ENCODE peak calls at places on chromosomes 7 and 10, in four cellular contexts. One of them, this sample, is unnamed.

GRCh38 chr7:16353226-16353625 is 68.1 kb downstream of the CRPPA start:
- DNase-seq in Peyer's patch: no peak
- DNase-seq in coronary artery: no peak
- DNase-seq in stomach: no peak
- DNase-seq in this sample: no peak

GRCh38 chr7:5396542-5396941 is 27.1 kb downstream of the TNRC18 start:
- DNase-seq in coronary artery: no peak
- DNase-seq in stomach: peak
- DNase-seq in Peyer's patch: no peak
- DNase-seq in this sample: no peak

GRCh38 chr10:97570146-97570788 is 2.3 kb upstream of the ANKRD2 start:
- DNase-seq in Peyer's patch: no peak
- DNase-seq in coronary artery: no peak
- DNase-seq in stomach: no peak
- DNase-seq in this sample: no peak

GRCh38 chr10:34195364-34196057 is 619.6 kb downstream of the PARD3 start:
- DNase-seq in coronary artery: no peak
- DNase-seq in stomach: no peak
- DNase-seq in Peyer's patch: no peak
- DNase-seq in this sample: no peak

GRCh38 chr7:27405780-27406179 is 163.2 kb downstream of the EVX1 start:
- DNase-seq in Peyer's patch: no peak
- DNase-seq in coronary artery: no peak
- DNase-seq in stomach: no peak
- DNase-seq in this sample: no peak

GRCh38 chr10:1374901-1375804 is 319.0 kb downstream of the WDR37 start:
- DNase-seq in stomach: no peak
- DNase-seq in coronary artery: no peak
- DNase-seq in Peyer's patch: no peak
- DNase-seq in this sample: peak

GRCh38 chr10:97889461-97890265 is 40.0 kb downstream of the GOLGA7B start:
- DNase-seq in stomach: no peak
- DNase-seq in Peyer's patch: peak
- DNase-seq in coronary artery: no peak
- DNase-seq in this sample: no peak

GRCh38 chr7:6315786-6316185 is 43.4 kb upstream of the CYTH3 start:
- DNase-seq in Peyer's patch: no peak
- DNase-seq in coronary artery: no peak
- DNase-seq in stomach: no peak
- DNase-seq in this sample: no peak

GRCh38 chr10:10792681-10793080 is 225.0 kb upstream of the CELF2 start:
- DNase-seq in coronary artery: no peak
- DNase-seq in Peyer's patch: no peak
- DNase-seq in stomach: no peak
- DNase-seq in this sample: no peak

GRCh38 chr10:31630866-31631567 is 297.6 kb downstream of the ARHGAP12 start:
- DNase-seq in Peyer's patch: no peak
- DNase-seq in stomach: no peak
- DNase-seq in coronary artery: no peak
- DNase-seq in this sample: no peak

GRCh38 chr7:36132025-36132424 is 21.0 kb upstream of the EEPD1 start:
- DNase-seq in coronary artery: no peak
- DNase-seq in Peyer's patch: no peak
- DNase-seq in stomach: no peak
- DNase-seq in this sample: no peak

GRCh38 chr7:10973942-10974716 is 457 bp downstream of the PHF14 start:
- DNase-seq in Peyer's patch: no peak
- DNase-seq in coronary artery: peak
- DNase-seq in stomach: peak
- DNase-seq in this sample: no peak

GRCh38 chr7:148303295-148304013 is 287.1 kb upstream of the C7orf33 start:
- DNase-seq in stomach: no peak
- DNase-seq in Peyer's patch: no peak
- DNase-seq in coronary artery: no peak
- DNase-seq in this sample: no peak

GRCh38 chr10:128512767-128513166 is 386.5 kb upstream of the MKI67 start:
- DNase-seq in Peyer's patch: no peak
- DNase-seq in stomach: no peak
- DNase-seq in coronary artery: no peak
- DNase-seq in this sample: no peak

GRCh38 chr7:104956753-104957450 is 57.1 kb upstream of the KMT2E start:
- DNase-seq in Peyer's patch: no peak
- DNase-seq in stomach: no peak
- DNase-seq in coronary artery: no peak
- DNase-seq in this sample: no peak

GRCh38 chr7:34748244-34749039 is 90.4 kb downstream of the NPSR1 start:
- DNase-seq in stomach: peak
- DNase-seq in Peyer's patch: peak
- DNase-seq in coronary artery: no peak
- DNase-seq in this sample: no peak

GRCh38 chr10:4766449-4766848 is 59.6 kb upstream of the AKR1E2 start:
- DNase-seq in coronary artery: no peak
- DNase-seq in Peyer's patch: no peak
- DNase-seq in stomach: no peak
- DNase-seq in this sample: no peak

GRCh38 chr7:74056096-74056915 is 27.3 kb upstream of the LIMK1 start:
- DNase-seq in coronary artery: no peak
- DNase-seq in stomach: no peak
- DNase-seq in Peyer's patch: peak
- DNase-seq in this sample: no peak

GRCh38 chr10:114523876-114524275 is 119.6 kb upstream of the AFAP1L2 start:
- DNase-seq in stomach: no peak
- DNase-seq in Peyer's patch: no peak
- DNase-seq in coronary artery: no peak
- DNase-seq in this sample: no peak

GRCh38 chr7:30562498-30562897 is 32.2 kb upstream of the GARS1 start:
- DNase-seq in Peyer's patch: no peak
- DNase-seq in stomach: no peak
- DNase-seq in coronary artery: no peak
- DNase-seq in this sample: no peak

GRCh38 chr7:130008941-130009847 is 42.0 kb downstream of the ZC3HC1 start:
- DNase-seq in coronary artery: no peak
- DNase-seq in Peyer's patch: peak
- DNase-seq in stomach: peak
- DNase-seq in this sample: no peak

GRCh38 chr10:111379521-111379920 is 302.7 kb downstream of the ADRA2A start:
- DNase-seq in Peyer's patch: no peak
- DNase-seq in coronary artery: no peak
- DNase-seq in stomach: no peak
- DNase-seq in this sample: no peak

GRCh38 chr7:149771199-149771636 is 2.2 kb downstream of the ZNF467 start:
- DNase-seq in coronary artery: no peak
- DNase-seq in Peyer's patch: no peak
- DNase-seq in stomach: peak
- DNase-seq in this sample: peak

GRCh38 chr10:78763651-78764395 is 304.9 kb upstream of the ZMIZ1 start:
- DNase-seq in stomach: no peak
- DNase-seq in coronary artery: no peak
- DNase-seq in Peyer's patch: peak
- DNase-seq in this sample: no peak

GRCh38 chr10:31317652-31318381 is 1.2 kb upstream of the ZEB1 start:
- DNase-seq in Peyer's patch: no peak
- DNase-seq in stomach: peak
- DNase-seq in coronary artery: no peak
- DNase-seq in this sample: peak

GRCh38 chr10:59741583-59741982 is 11.7 kb downstream of the MRLN start:
- DNase-seq in coronary artery: no peak
- DNase-seq in Peyer's patch: no peak
- DNase-seq in stomach: no peak
- DNase-seq in this sample: no peak

GRCh38 chr7:137846588-137847417 is at the start of gene DGKI:
- DNase-seq in Peyer's patch: peak
- DNase-seq in stomach: no peak
- DNase-seq in coronary artery: no peak
- DNase-seq in this sample: peak

GRCh38 chr10:30765611-30766010 is 136.1 kb upstream of the LYZL2 start:
- DNase-seq in stomach: no peak
- DNase-seq in Peyer's patch: no peak
- DNase-seq in coronary artery: no peak
- DNase-seq in this sample: no peak

GRCh38 chr10:43074827-43075611 is 1.9 kb upstream of the RET start:
- DNase-seq in Peyer's patch: no peak
- DNase-seq in coronary artery: no peak
- DNase-seq in stomach: no peak
- DNase-seq in this sample: no peak

GRCh38 chr10:43702213-43702935 is 53.7 kb upstream of the ZNF32 start:
- DNase-seq in stomach: no peak
- DNase-seq in coronary artery: no peak
- DNase-seq in Peyer's patch: no peak
- DNase-seq in this sample: no peak

GRCh38 chr10:97319671-97320479 is 804 bp downstream of the FRAT1 start:
- DNase-seq in stomach: peak
- DNase-seq in Peyer's patch: peak
- DNase-seq in coronary artery: no peak
- DNase-seq in this sample: peak

GRCh38 chr7:154741131-154741530 is 261.8 kb downstream of the PAXIP1 start:
- DNase-seq in stomach: no peak
- DNase-seq in coronary artery: no peak
- DNase-seq in Peyer's patch: no peak
- DNase-seq in this sample: no peak

GRCh38 chr10:59970396-59971368 is 64.3 kb upstream of the CCDC6 start:
- DNase-seq in Peyer's patch: no peak
- DNase-seq in coronary artery: no peak
- DNase-seq in stomach: no peak
- DNase-seq in this sample: no peak

GRCh38 chr10:80200259-80200658 is 5.1 kb downstream of the ANXA11 start:
- DNase-seq in Peyer's patch: no peak
- DNase-seq in coronary artery: no peak
- DNase-seq in stomach: no peak
- DNase-seq in this sample: no peak

GRCh38 chr7:77205706-77206105 is 6.1 kb upstream of the FGL2 start:
- DNase-seq in Peyer's patch: no peak
- DNase-seq in coronary artery: no peak
- DNase-seq in stomach: no peak
- DNase-seq in this sample: no peak

GRCh38 chr7:100124301-100125229 is 2.2 kb upstream of the MBLAC1 start:
- DNase-seq in stomach: no peak
- DNase-seq in coronary artery: no peak
- DNase-seq in Peyer's patch: no peak
- DNase-seq in this sample: no peak

GRCh38 chr7:100127866-100128601 is 1.3 kb downstream of the MBLAC1 start:
- DNase-seq in Peyer's patch: peak
- DNase-seq in coronary artery: no peak
- DNase-seq in stomach: no peak
- DNase-seq in this sample: no peak

GRCh38 chr7:100126931-100127865 is at the start of gene MBLAC1:
- DNase-seq in stomach: peak
- DNase-seq in Peyer's patch: peak
- DNase-seq in coronary artery: peak
- DNase-seq in this sample: peak

GRCh38 chr7:100128602-100128963 is 1.8 kb downstream of the MBLAC1 start:
- DNase-seq in stomach: no peak
- DNase-seq in Peyer's patch: no peak
- DNase-seq in coronary artery: no peak
- DNase-seq in this sample: no peak

GRCh38 chr7:100126239-100126930 is 382 bp upstream of the MBLAC1 start:
- DNase-seq in coronary artery: no peak
- DNase-seq in stomach: no peak
- DNase-seq in Peyer's patch: no peak
- DNase-seq in this sample: no peak
- TF ChIP-seq CTCF in coronary artery: no peak
- TF ChIP-seq CTCF in stomach: no peak
- TF ChIP-seq CTCF in Peyer's patch: peak
- TF ChIP-seq CTCF in this sample: peak

GRCh38 chr7:2644514-2645273 is 12.9 kb downstream of the TTYH3 start:
- DNase-seq in Peyer's patch: no peak
- DNase-seq in coronary artery: no peak
- DNase-seq in stomach: peak
- DNase-seq in this sample: no peak
- TF ChIP-seq CTCF in Peyer's patch: no peak
- TF ChIP-seq CTCF in coronary artery: no peak
- TF ChIP-seq CTCF in stomach: no peak
- TF ChIP-seq CTCF in this sample: no peak

GRCh38 chr7:101951757-101952156 is 134.3 kb downstream of the CUX1 start:
- DNase-seq in Peyer's patch: no peak
- DNase-seq in coronary artery: no peak
- DNase-seq in stomach: no peak
- DNase-seq in this sample: no peak

GRCh38 chr7:101952355-101953247 is 135.2 kb downstream of the CUX1 start:
- DNase-seq in stomach: no peak
- DNase-seq in Peyer's patch: no peak
- DNase-seq in coronary artery: no peak
- DNase-seq in this sample: no peak

GRCh38 chr7:101948650-101949049 is 131.2 kb downstream of the CUX1 start:
- DNase-seq in coronary artery: no peak
- DNase-seq in stomach: no peak
- DNase-seq in Peyer's patch: no peak
- DNase-seq in this sample: no peak

GRCh38 chr7:101947899-101948298 is 130.5 kb downstream of the CUX1 start:
- DNase-seq in coronary artery: no peak
- DNase-seq in stomach: peak
- DNase-seq in Peyer's patch: no peak
- DNase-seq in this sample: no peak

GRCh38 chr7:101950450-101951119 is 133.2 kb downstream of the CUX1 start:
- DNase-seq in coronary artery: no peak
- DNase-seq in stomach: no peak
- DNase-seq in Peyer's patch: no peak
- DNase-seq in this sample: no peak
- TF ChIP-seq CTCF in coronary artery: no peak
- TF ChIP-seq CTCF in stomach: no peak
- TF ChIP-seq CTCF in Peyer's patch: no peak
- TF ChIP-seq CTCF in this sample: peak

DNA sequence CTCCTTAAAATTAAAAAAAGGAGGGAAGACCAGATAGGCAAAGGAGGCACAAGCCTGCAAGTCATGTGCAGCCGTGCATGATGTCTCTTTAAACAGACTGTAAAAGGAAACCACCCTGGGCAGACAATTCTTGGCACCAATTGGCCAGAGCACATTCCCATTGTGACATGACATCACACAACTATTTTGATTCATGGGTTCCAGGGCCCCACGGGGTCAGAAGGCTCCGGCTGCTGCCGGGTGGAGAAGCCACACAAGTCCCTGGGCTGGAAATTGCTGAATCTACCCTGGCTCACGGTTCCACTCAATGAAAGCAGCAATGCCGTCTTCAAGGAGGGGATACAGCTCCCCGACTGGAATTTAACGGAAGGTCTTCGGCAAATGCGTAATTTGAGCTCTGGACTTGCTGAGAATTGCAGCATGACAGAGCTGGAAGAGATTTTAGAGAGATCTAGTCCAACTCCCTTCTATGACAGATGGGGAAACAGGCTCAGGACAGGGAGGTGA is 140.5 kb downstream of the PRKAG2 start:
- DNase-seq in Peyer's patch: no peak
- DNase-seq in coronary artery: peak
- DNase-seq in stomach: peak
- DNase-seq in this sample: peak
- TF ChIP-seq CTCF in Peyer's patch: no peak
- TF ChIP-seq CTCF in coronary artery: no peak
- TF ChIP-seq CTCF in stomach: no peak
- TF ChIP-seq CTCF in this sample: no peak

GRCh38 chr10:126476256-126476655 is 88.0 kb upstream of the ADAM12 start:
- DNase-seq in coronary artery: no peak
- DNase-seq in Peyer's patch: no peak
- DNase-seq in stomach: no peak
- DNase-seq in this sample: no peak
- TF ChIP-seq CTCF in coronary artery: no peak
- TF ChIP-seq CTCF in Peyer's patch: no peak
- TF ChIP-seq CTCF in stomach: no peak
- TF ChIP-seq CTCF in this sample: no peak